ENCODE peak calls at places on chromosome 22, in eight cellular contexts. U is CD8-positive, alpha-beta T cell; N is right cardiac atrium; O is MM.1S; B is SJSA1; D is foreskin fibroblast; M is left ventricle myocardium inferior; X is neural progenitor cell. R is an unnamed sample.

GRCh38 chr22:26068571-26068970 is 100.7 kb upstream of the SEZ6L start:
- DNase-seq in U (no peak), N (no peak), O (no peak), B (no peak), D (no peak), M (no peak), X (no peak), R (no peak)

GRCh38 chr22:44023404-44024287 is 456 bp upstream of the PARVB start:
- DNase-seq in U (no peak), N (peak), O (peak), B (peak), D (peak), M (peak), X (peak), R (no peak)

GRCh38 chr22:42926768-42927167 is 69.7 kb upstream of the ARFGAP3 start:
- DNase-seq in U (no peak), N (no peak), O (no peak), B (no peak), D (no peak), M (no peak), X (no peak), R (no peak)

GRCh38 chr22:46078241-46079092 is 71.9 kb upstream of the PPARA start:
- DNase-seq in U (no peak), N (peak), O (no peak), B (peak), D (peak), M (peak), X (no peak), R (no peak)

GRCh38 chr22:21447694-21448402 is 19.3 kb upstream of the TMEM191C start:
- DNase-seq in U (no peak), N (peak), O (no peak), B (peak), D (no peak), M (no peak), X (peak), R (no peak)

GRCh38 chr22:45997775-45998637 is 21.0 kb upstream of the WNT7B start:
- DNase-seq in U (no peak), N (peak), O (peak), B (no peak), D (no peak), M (peak), X (no peak), R (no peak)

GRCh38 chr22:48535868-48536690 is 1291.6 kb downstream of the BRD1 start:
- DNase-seq in U (no peak), N (no peak), O (no peak), B (no peak), D (no peak), M (no peak), X (no peak), R (no peak)

GRCh38 chr22:48707749-48708557 is 1119.7 kb downstream of the BRD1 start:
- DNase-seq in U (no peak), N (no peak), O (no peak), B (no peak), D (no peak), M (peak), X (no peak), R (no peak)

GRCh38 chr22:49948958-49949913 is 11.3 kb upstream of the PIM3 start:
- DNase-seq in U (no peak), N (no peak), O (no peak), B (no peak), D (no peak), M (no peak), X (no peak), R (no peak)

GRCh38 chr22:45268167-45268957 is 16.4 kb upstream of the UPK3A start:
- DNase-seq in U (no peak), N (peak), O (no peak), B (no peak), D (no peak), M (no peak), X (peak), R (no peak)

GRCh38 chr22:43393845-43394474 is 17.9 kb upstream of the MPPED1 start:
- DNase-seq in U (no peak), N (no peak), O (no peak), B (no peak), D (no peak), M (no peak), X (no peak), R (no peak)

GRCh38 chr22:50459443-50460140 is 15.2 kb downstream of the SBF1 start:
- DNase-seq in U (no peak), N (no peak), O (no peak), B (no peak), D (no peak), M (no peak), X (no peak), R (no peak)

GRCh38 chr22:32411388-32411787 is 659 bp downstream of the RTCB start:
- DNase-seq in U (peak), N (no peak), O (no peak), B (no peak), D (peak), M (no peak), X (peak), R (no peak)

GRCh38 chr22:23908561-23909205 is 14.5 kb downstream of the MIF start:
- DNase-seq in U (no peak), N (no peak), O (no peak), B (no peak), D (no peak), M (no peak), X (no peak), R (no peak)

GRCh38 chr22:49362393-49362792 is 465.3 kb downstream of the BRD1 start:
- DNase-seq in U (no peak), N (no peak), O (no peak), B (no peak), D (no peak), M (no peak), X (no peak), R (no peak)

GRCh38 chr22:32809786-32810185 is 8.3 kb downstream of the TIMP3 start:
- DNase-seq in U (no peak), N (no peak), O (no peak), B (no peak), D (no peak), M (no peak), X (no peak), R (no peak)

GRCh38 chr22:44669725-44670027 is 32.3 kb upstream of the PRR5 start:
- DNase-seq in U (no peak), N (peak), O (no peak), B (no peak), D (no peak), M (no peak), X (peak), R (no peak)

GRCh38 chr22:38881997-38882396 is 10.0 kb upstream of the CBX6 start:
- DNase-seq in U (no peak), N (no peak), O (no peak), B (no peak), D (no peak), M (no peak), X (no peak), R (no peak)

GRCh38 chr22:38879961-38880360 is 7.9 kb upstream of the CBX6 start:
- DNase-seq in U (no peak), N (no peak), O (no peak), B (no peak), D (no peak), M (no peak), X (no peak), R (no peak)

GRCh38 chr22:38881464-38881871 is 9.5 kb upstream of the CBX6 start:
- DNase-seq in U (no peak), N (no peak), O (no peak), B (no peak), D (peak), M (no peak), X (no peak), R (no peak)

GRCh38 chr22:38882480-38882879 is 10.5 kb upstream of the CBX6 start:
- DNase-seq in U (no peak), N (peak), O (no peak), B (no peak), D (peak), M (no peak), X (no peak), R (no peak)

DNA sequence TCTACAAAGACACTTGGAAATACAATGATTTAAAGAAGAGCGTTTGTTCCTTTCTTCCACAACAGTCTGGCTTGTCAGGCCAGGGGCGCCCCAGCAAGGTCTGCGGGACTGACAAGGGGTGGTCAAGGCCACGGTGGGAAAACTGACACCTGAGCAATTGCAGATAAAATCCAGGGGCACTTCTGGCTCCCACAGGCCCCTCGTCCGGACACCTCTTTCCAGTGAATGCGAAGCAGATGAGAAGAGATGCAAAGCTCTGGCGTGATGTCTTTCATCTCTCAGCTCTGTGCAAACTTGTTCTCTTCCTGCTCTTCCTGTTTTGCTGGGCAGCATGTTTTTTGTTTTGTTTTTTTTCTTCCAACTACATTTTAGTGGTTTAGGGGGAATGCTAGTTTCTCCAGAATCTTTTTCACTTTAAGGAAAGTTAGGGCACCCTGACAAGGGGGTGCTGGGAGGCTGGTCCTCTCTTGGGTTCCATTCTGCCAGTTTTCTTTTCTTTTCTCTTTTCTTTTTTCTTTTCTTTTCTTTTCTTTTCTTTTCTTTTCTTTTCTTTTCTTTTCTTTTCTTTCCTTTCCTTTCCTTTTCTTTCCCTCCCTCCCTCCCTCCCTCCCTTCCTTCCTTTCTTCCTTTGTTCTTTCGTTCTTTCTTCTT is 11.1 kb upstream of the CBX6 start:
- DNase-seq in U (no peak), N (no peak), O (no peak), B (no peak), D (no peak), M (no peak), X (no peak), R (no peak)
- H3K4me3 ChIP-seq in U (no peak), N (no peak), O (no peak), B (no peak), D (no peak), M (no peak), X (no peak), R (no peak)

DNA sequence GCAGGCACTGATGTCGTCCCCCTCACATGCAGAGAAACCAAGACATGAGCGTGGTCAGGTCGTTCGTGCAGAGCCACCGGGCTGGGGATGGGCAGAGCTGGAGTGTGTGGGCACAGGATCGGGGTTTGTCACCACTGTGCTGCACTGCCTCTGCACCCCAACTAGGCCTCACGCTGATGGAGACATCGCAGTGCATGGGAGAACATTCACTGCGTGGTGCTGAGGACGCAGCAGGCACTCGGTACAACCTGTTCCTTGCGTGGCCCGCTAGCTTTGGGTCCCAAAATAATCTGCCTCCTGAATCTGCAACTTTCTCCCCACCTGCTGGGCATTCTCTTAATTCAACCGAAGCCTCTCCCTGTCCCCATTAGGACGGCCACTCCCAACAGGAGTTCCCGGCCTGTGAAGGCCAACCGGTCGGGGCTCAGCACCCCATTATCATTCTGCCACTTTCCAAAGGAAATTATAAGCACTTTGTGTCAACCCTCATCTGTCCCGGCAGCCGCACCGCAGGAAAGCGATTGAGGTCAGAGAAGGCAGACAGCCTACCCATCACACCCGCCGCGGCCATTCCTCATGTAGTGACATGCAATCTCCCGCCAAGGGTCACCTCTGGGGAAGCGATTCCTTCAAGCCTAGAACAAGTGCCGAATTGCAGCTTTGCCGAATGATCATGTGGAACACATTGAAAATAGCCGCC is 490.4 kb downstream of the MN1 start:
- DNase-seq in U (no peak), N (no peak), O (no peak), B (no peak), D (no peak), M (no peak), X (peak), R (no peak)
- H3K4me3 ChIP-seq in U (no peak), N (no peak), O (no peak), B (no peak), D (no peak), M (no peak), X (peak), R (no peak)

GRCh38 chr22:37229012-37229804 is 14.9 kb downstream of the RAC2 start:
- DNase-seq in U (no peak), N (no peak), O (no peak), B (peak), D (peak), M (no peak), X (no peak), R (no peak)

GRCh38 chr22:37229805-37230672 is 14.0 kb downstream of the RAC2 start:
- DNase-seq in U (peak), N (no peak), O (peak), B (peak), D (peak), M (peak), X (no peak), R (peak)

GRCh38 chr22:37230673-37231405 is 13.2 kb downstream of the RAC2 start:
- DNase-seq in U (no peak), N (no peak), O (peak), B (no peak), D (no peak), M (no peak), X (no peak), R (no peak)

GRCh38 chr22:37232140-37232998 is 11.7 kb downstream of the RAC2 start:
- DNase-seq in U (no peak), N (no peak), O (no peak), B (no peak), D (no peak), M (no peak), X (no peak), R (no peak)

DNA sequence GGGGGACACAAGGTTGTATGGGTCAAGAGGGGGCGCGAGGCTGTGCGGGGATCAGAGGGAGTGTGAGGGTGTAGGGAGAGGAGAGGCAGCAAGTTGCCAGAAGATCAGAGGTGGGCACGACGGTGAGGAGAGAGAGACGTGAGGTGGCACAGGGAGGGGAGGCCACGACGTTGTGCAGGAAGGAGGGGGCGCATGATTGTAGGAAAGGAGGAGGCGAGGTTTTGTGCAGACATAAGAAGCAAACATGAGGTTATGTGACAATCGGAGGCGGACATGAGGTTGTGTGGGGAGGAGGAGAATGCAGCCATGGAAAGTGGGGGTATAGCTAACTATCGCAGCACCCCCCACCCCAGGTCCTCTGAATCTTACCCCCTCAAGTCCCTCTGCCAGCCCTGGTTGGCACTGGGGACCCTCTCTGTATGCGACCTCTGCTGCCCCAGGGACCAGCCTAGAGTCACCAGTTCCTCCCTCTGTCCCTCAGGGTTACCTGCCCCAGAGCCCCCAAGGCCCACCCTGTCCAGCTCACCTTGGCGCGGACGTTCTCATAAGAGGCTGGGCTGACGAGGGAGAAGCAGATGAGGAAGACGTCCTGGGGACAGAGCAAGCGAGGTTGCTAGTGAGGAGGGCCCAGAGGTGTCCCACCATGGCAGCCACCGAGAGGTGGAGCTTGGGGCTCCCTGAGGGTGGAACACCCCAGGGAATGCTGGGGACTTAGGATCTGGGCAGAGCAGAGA is 12.5 kb downstream of the RAC2 start:
- DNase-seq in U (no peak), N (no peak), O (no peak), B (no peak), D (no peak), M (no peak), X (no peak), R (no peak)
- H3K4me3 ChIP-seq in U (peak), N (no peak), O (peak), B (no peak), D (no peak), M (no peak), X (no peak), R (no peak)

GRCh38 chr22:41415554-41415953 is 31.0 kb downstream of the TOB2 start:
- DNase-seq in U (no peak), N (no peak), O (no peak), B (no peak), D (no peak), M (no peak), X (no peak), R (no peak)
- H3K4me3 ChIP-seq in U (no peak), N (no peak), O (no peak), B (no peak), D (no peak), M (peak), X (no peak), R (no peak)

DNA sequence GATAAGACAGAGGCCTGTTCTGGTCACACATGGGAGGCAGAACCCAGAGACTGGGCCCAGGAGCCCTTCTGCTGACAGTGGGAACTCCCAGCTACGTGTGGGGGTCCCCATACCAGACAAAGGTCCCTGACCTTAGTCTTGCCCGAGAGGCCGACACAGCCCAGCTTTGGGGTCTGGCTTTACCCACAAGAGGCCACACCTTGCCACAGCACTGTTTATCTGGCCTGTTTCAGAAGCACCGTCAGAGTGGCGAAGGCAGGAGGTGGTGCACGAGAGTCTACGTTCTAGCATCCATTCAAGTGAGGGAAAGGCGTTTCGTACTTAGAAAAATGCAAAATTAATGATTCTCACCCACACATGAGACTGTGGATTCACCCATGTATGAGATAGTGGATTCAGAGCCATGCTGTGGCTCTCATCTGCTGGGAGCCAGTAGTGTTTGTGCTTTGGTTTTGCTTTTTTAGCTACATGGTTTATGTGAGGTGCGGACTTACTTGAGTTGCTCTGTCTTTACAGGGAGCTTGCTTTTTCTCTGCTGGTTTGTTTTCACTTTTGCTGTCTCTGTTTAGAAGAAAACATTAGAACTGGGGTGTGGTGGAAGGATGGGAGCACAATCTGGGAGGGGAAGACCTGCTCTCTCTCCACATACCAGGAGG is 56.6 kb upstream of the PRODH start:
- DNase-seq in U (no peak), N (no peak), O (no peak), B (no peak), D (no peak), M (no peak), X (no peak), R (no peak)
- H3K4me3 ChIP-seq in U (no peak), N (no peak), O (no peak), B (no peak), D (no peak), M (no peak), X (no peak), R (no peak)

GRCh38 chr22:39845522-39845921 is 48.0 kb downstream of the ENTHD1 start:
- DNase-seq in U (no peak), N (no peak), O (no peak), B (no peak), D (no peak), M (no peak), X (no peak), R (no peak)

GRCh38 chr22:39839198-39839597 is 54.4 kb downstream of the ENTHD1 start:
- DNase-seq in U (no peak), N (no peak), O (no peak), B (no peak), D (no peak), M (no peak), X (no peak), R (no peak)

GRCh38 chr22:39839917-39840510 is 53.5 kb downstream of the ENTHD1 start:
- DNase-seq in U (no peak), N (no peak), O (no peak), B (no peak), D (no peak), M (no peak), X (no peak), R (peak)
- H3K4me3 ChIP-seq in U (no peak), N (no peak), O (no peak), B (no peak), D (no peak), M (no peak), X (no peak), R (no peak)

GRCh38 chr22:37243402-37244113 is 511 bp downstream of the RAC2 start:
- DNase-seq in U (no peak), N (no peak), O (no peak), B (no peak), D (no peak), M (no peak), X (no peak), R (no peak)
- H3K4me3 ChIP-seq in U (peak), N (no peak), O (peak), B (peak), D (peak), M (peak), X (no peak), R (peak)

DNA sequence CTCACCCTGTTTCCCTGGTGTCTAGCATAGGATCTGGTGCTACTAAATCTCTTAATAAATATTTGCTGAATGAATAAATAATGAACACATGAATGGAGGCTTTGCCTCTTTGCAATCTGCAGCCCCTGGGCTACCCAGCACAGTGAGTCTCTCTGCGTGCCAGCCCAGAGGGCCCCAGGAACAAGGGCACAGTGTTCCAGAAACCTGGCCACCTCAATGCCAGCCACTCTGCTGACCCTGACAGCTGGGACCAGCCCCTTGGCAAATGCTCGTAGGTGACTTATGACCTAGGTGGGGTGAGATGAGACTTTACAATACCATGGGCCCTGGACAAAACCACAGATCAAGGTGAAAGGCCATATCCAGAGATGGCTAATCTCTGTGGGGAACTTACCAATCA is 31.6 kb downstream of the UQCR10 start:
- DNase-seq in U (no peak), N (no peak), O (no peak), B (no peak), D (no peak), M (peak), X (no peak), R (no peak)
- H3K4me3 ChIP-seq in U (no peak), N (no peak), O (no peak), B (no peak), D (no peak), M (peak), X (no peak), R (no peak)

R was measured in Jurkat, Clone E6-1.